ENCODE peak calls at places on chromosome 4, in ten cellular contexts. Z, K, E, M, R, O, N, T, U and L are unnamed samples. For H3K27me3, the result is how much of the 10 kb centered on the place peaks cover.

GRCh38 chr4:123623611-123624010 is 227.0 kb downstream of the SPRY1 start:
- DNase-seq in U (no peak), Z (no peak), O (no peak), N (no peak), E (no peak), R (no peak), K (peak), M (no peak), T (no peak), L (no peak)

GRCh38 chr4:180101348-180102083 is 2141.7 kb upstream of the TENM3 start:
- DNase-seq in K (no peak), T (no peak), U (no peak), R (no peak), Z (peak), N (no peak), O (no peak), E (no peak), M (no peak), L (no peak)

GRCh38 chr4:150962245-150962644 is 52.8 kb downstream of the LRBA start:
- DNase-seq in R (no peak), T (no peak), M (no peak), K (no peak), E (no peak), U (peak), O (no peak), N (no peak), Z (no peak), L (no peak)

GRCh38 chr4:2962614-2963184 is 507 bp downstream of the NOP14 start:
- DNase-seq in Z (no peak), K (peak), U (peak), T (peak), N (no peak), R (no peak), M (peak), O (no peak), E (peak), L (no peak)

GRCh38 chr4:123159479-123159878 is 237.1 kb upstream of the NUDT6 start:
- DNase-seq in T (no peak), Z (no peak), E (no peak), R (no peak), O (no peak), U (no peak), M (no peak), N (no peak), K (peak), L (no peak)

GRCh38 chr4:121791481-121791880 is 9.6 kb upstream of the EXOSC9 start:
- DNase-seq in R (no peak), M (no peak), O (no peak), E (no peak), T (no peak), Z (no peak), U (no peak), K (no peak), N (no peak), L (peak)

GRCh38 chr4:71026086-71026485 is 32.6 kb downstream of the DCK start:
- DNase-seq in Z (no peak), M (peak), R (no peak), E (no peak), U (peak), N (no peak), K (no peak), O (no peak), T (no peak), L (peak)

GRCh38 chr4:149706942-149707341 is 108.7 kb downstream of the IQCM start:
- DNase-seq in R (no peak), M (no peak), T (no peak), K (peak), E (no peak), Z (no peak), N (no peak), U (no peak), O (no peak), L (peak)

GRCh38 chr4:41853973-41854372 is 81.3 kb upstream of the TMEM33 start:
- DNase-seq in Z (no peak), M (no peak), N (no peak), R (no peak), E (no peak), T (no peak), O (no peak), U (no peak), K (no peak), L (no peak)

GRCh38 chr4:185640809-185641675 is 105.7 kb upstream of the PDLIM3 start:
- DNase-seq in Z (no peak), O (no peak), N (no peak), M (no peak), R (no peak), U (no peak), K (peak), E (peak), T (peak), L (peak)

GRCh38 chr4:85738721-85739120 is 263.8 kb downstream of the ARHGAP24 start:
- DNase-seq in M (no peak), T (no peak), N (no peak), Z (no peak), U (no peak), E (no peak), R (no peak), K (no peak), O (no peak), L (no peak)

GRCh38 chr4:128385683-128386304 is 98.2 kb upstream of the PGRMC2 start:
- DNase-seq in T (peak), U (peak), O (no peak), N (no peak), K (peak), M (no peak), E (no peak), R (no peak), Z (no peak), L (no peak)

DNA sequence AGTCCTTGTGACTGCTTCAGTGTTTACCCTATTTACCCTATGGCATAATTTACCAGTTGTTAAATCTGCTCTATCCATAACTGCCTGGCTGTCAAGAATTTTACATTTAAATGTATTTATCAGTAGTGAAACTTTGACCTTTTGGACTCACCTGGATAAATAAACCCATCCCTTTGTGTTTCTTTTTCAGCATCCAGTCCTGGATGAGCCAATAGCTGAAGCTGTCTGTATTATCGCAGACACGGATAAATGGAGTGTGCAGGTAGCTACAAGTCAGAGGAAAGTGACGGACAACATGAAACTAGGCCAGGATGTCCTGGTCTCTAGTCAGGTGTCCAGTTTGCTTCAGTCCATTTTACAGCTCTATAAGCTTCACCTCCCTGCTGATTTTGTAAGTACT is 122.4 kb downstream of the FNIP2 start:
- DNase-seq in T (no peak), M (no peak), E (no peak), U (no peak), R (no peak), O (no peak), K (no peak), N (no peak), Z (no peak), L (no peak)
- H3K27ac ChIP-seq in T (no peak), M (no peak), E (no peak), U (no peak), R (no peak), O (no peak), K (no peak), N (no peak), Z (no peak), L (no peak)

DNA sequence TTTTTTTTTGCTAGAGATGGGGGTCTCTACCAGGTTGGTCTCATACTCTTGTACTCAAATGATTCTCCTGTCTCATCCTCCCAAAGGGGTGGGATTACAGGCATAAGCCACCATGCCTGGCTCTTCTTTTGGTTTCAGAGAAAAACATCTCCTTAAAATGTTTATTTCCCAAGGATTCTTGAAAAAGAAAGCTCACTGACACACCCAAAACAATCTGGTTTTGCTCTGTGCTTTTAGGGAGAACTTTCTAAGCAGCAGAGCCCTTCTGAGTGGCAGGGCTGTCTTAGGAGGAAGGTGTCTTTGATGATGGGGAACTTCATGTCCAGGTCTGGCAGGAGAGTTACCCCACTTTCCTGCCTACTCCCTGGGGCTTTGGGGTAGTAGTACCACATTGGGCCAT is 1.3 kb downstream of the SOD3 start:
- DNase-seq in N (no peak), U (no peak), E (no peak), K (no peak), O (no peak), Z (no peak), M (no peak), R (no peak), T (no peak), L (no peak)
- H3K27me3 ChIP-seq in N (under half), U (under half), E (under half), K (under half), O (under half), Z (under half), M (under half), R (under half), T (under half), L (under half)

DNA sequence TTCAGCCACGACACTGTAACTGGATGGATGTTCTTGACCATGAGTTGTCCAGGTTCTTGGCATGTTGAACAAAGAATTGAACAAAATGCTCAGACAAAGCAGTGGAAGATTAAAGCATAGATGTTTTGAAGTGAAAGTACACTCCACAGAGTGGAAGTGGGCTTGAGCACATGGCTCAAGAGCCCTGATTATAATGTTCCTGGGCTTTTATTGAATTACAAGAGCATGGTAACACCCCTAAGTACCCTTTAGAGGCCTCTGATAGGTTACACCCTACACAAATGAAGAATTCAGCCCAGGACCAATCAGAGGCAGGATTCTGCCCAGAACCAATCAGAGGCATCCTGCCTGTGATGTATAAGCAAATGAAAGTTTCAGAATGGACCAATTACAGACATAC is 33.5 kb downstream of the SLC10A6 start:
- DNase-seq in E (no peak), O (no peak), Z (no peak), T (no peak), K (no peak), N (no peak), U (no peak), M (no peak), R (no peak), L (no peak)
- H3K27ac ChIP-seq in E (peak), O (no peak), Z (no peak), T (no peak), K (no peak), N (no peak), U (no peak), M (no peak), R (no peak), L (no peak)

DNA sequence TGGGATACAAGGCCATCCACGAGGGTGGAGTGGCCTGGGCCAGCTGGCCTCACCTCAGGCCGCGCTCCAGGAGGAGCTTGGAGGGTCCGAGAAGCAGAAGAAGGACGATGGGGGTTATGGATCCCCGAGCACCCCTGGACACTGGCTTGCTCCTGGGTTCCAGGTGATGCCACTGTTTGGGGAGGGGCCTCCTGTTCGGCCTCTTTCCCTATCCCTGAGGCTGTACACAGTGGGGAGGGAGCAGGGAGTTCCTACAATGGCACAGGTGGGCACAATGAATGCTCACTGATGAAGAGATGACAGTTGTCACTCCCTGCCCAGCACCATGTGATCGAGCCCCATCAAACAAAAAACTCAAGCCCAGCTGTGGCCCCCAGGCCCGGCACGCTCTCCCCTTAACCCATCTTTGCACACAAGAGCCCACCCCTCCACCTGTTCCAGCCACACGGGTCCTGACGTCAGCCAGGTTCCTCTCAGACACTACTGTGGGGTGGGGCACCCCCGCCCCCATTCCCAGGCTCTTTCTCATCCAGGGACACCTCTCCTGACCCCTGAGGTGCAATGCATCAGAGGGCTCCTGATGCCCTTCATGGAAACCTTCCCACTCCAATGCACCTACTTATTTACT is 70.3 kb downstream of the WFS1 start:
- DNase-seq in U (no peak), O (no peak), R (no peak), E (no peak), T (no peak), N (no peak), M (no peak), K (no peak), Z (peak), L (no peak)
- H3K27me3 ChIP-seq in U (under half), O (under half), R (under half), E (half or more), T (under half), N (under half), M (under half), K (under half), Z (under half), L (under half)

GRCh38 chr4:48604527-48604926 is 114.5 kb downstream of the ZAR1 start:
- DNase-seq in K (no peak), M (no peak), U (no peak), Z (no peak), O (no peak), N (no peak), T (no peak), E (no peak), R (no peak), L (no peak)
- H3K27ac ChIP-seq in K (no peak), M (no peak), U (no peak), Z (no peak), O (no peak), N (no peak), T (no peak), E (no peak), R (no peak), L (no peak)

GRCh38 chr4:38661371-38661770 is 2.6 kb upstream of the KLF3 start:
- DNase-seq in O (no peak), T (no peak), K (no peak), Z (no peak), E (no peak), M (no peak), U (no peak), N (no peak), R (no peak), L (no peak)
- H3K27me3 ChIP-seq in O (under half), T (under half), K (under half), Z (under half), E (under half), M (under half), U (under half), N (under half), R (under half), L (under half)

GRCh38 chr4:53866055-53866454 is 198.3 kb downstream of the CHIC2 start:
- DNase-seq in T (no peak), N (no peak), R (no peak), U (no peak), Z (no peak), K (no peak), M (no peak), E (no peak), O (no peak), L (no peak)
- H3K27ac ChIP-seq in T (no peak), N (no peak), R (no peak), U (no peak), Z (no peak), K (no peak), M (no peak), E (no peak), O (no peak), L (no peak)

DNA sequence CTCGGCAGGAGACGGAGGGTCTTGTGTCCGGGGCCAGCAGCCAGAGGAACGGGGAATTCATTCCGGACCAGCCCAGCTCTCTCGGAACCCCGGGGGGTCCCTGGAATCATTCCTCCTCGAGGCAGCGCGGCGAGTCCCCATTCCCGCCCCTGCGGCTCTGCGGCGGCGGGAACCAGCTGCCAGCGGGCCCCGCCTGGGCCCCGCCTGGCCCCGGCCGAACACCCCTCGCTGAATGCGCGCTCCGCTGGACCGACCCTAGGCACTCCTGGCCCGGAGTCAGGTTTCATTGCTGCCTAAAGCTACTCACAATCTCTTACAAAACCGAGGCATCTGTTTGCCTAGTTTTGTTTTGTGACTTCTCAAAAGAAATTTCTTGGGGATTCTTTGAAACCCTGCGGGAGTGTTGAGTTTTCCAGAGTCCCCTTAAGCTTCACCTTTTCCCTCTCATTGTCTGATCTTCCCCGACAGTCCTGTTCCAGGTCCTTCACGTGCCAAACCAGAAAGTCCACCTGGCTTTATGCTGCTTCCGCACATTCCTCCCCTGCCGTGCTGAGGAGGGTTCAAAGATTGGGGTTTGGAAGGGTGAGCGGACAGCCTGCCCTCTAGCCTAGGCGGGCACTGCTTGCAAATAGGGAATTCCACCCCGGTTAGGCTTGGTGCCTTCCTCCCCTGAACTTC is 767 bp downstream of the ARHGAP10 start:
- DNase-seq in M (peak), N (no peak), U (peak), O (no peak), K (peak), R (no peak), T (no peak), Z (no peak), E (peak), L (no peak)
- H3K27me3 ChIP-seq in M (under half), N (under half), U (under half), O (under half), K (under half), R (under half), T (under half), Z (under half), E (under half), L (under half)